ENCODE peak calls at places on chromosomes 5 and 9, in six cellular contexts. E is neural progenitor cell, K is tibial artery, G is uterus, H is left ventricle myocardium inferior, M is prostate gland. D is an unnamed sample.

GRCh38 chr5:31761877-31762276 is 122.9 kb downstream of the PDZD2 start:
- DNase-seq in E (no peak), K (no peak), G (no peak), H (no peak), M (no peak), D (no peak)

GRCh38 chr5:82820188-82820587 is 257.0 kb downstream of the TMEM167A start:
- DNase-seq in E (no peak), K (no peak), G (no peak), H (no peak), M (no peak), D (no peak)

GRCh38 chr5:105836906-105837305 is 1833.8 kb downstream of the EFNA5 start:
- DNase-seq in E (no peak), K (no peak), G (no peak), H (no peak), M (no peak), D (no peak)

GRCh38 chr9:96048116-96048953 is 172.8 kb downstream of the ERCC6L2 start:
- DNase-seq in E (peak; percentile 80), K (peak; percentile 75), G (no peak), H (no peak), M (peak; percentile 58), D (no peak)

GRCh38 chr5:98428806-98429205 is 344.7 kb upstream of the RGMB start:
- DNase-seq in E (no peak), K (no peak), G (peak; percentile 19), H (no peak), M (no peak), D (peak; percentile 68)

GRCh38 chr9:114158482-114159130 is 3.3 kb downstream of the COL27A1 start:
- DNase-seq in E (peak; percentile 28), K (no peak), G (no peak), H (no peak), M (no peak), D (no peak)

GRCh38 chr5:127373858-127374491 is 83.4 kb downstream of the MEGF10 start:
- DNase-seq in E (peak; percentile 24), K (no peak), G (no peak), H (no peak), M (no peak), D (no peak)

GRCh38 chr5:14707811-14708210 is 43.3 kb downstream of the OTULIN start:
- DNase-seq in E (no peak), K (no peak), G (no peak), H (no peak), M (no peak), D (no peak)

GRCh38 chr9:35538361-35539234 is 48.7 kb downstream of the RUSC2 start:
- DNase-seq in E (peak; percentile 76), K (peak; percentile 91), G (peak; percentile 80), H (peak; percentile 74), M (no peak), D (no peak)

GRCh38 chr5:14257995-14258403 is 114.9 kb downstream of the TRIO start:
- DNase-seq in E (no peak), K (no peak), G (no peak), H (no peak), M (no peak), D (no peak)

GRCh38 chr9:4592886-4593285 is 69.2 kb upstream of the PLPP6 start:
- DNase-seq in E (no peak), K (no peak), G (no peak), H (no peak), M (no peak), D (no peak)

GRCh38 chr5:172235132-172235780 is 41.3 kb downstream of the EFCAB9 start:
- DNase-seq in E (no peak), K (no peak), G (no peak), H (no peak), M (no peak), D (no peak)

GRCh38 chr5:132802044-132802684 is 10.9 kb upstream of the SOWAHA start:
- DNase-seq in E (no peak), K (no peak), G (no peak), H (no peak), M (no peak), D (no peak)

GRCh38 chr9:4097490-4097889 is 202.4 kb downstream of the GLIS3 start:
- DNase-seq in E (no peak), K (no peak), G (no peak), H (no peak), M (no peak), D (no peak)

GRCh38 chr9:12875216-12875615 is 100.4 kb downstream of the LURAP1L start:
- DNase-seq in E (no peak), K (no peak), G (no peak), H (no peak), M (no peak), D (no peak)

GRCh38 chr5:1445313-1445894 is at the start of gene SLC6A3:
- DNase-seq in E (peak; percentile 93), K (peak; percentile 64), G (no peak), H (peak; percentile 29), M (no peak), D (no peak)

GRCh38 chr9:14240491-14240890 is 73.5 kb downstream of the NFIB start:
- DNase-seq in E (no peak), K (no peak), G (no peak), H (no peak), M (no peak), D (no peak)

GRCh38 chr5:82174128-82174918 is 103.8 kb downstream of the RPS23 start:
- DNase-seq in E (peak; percentile 77), K (no peak), G (peak; percentile 32), H (peak; percentile 46), M (no peak), D (peak; percentile 58)

GRCh38 chr5:5409151-5409810 is 13.2 kb upstream of the ICE1 start:
- DNase-seq in E (peak; percentile 26), K (no peak), G (no peak), H (no peak), M (no peak), D (no peak)

GRCh38 chr5:129361441-129362025 is 98.6 kb upstream of the ADAMTS19 start:
- DNase-seq in E (peak; percentile 26), K (no peak), G (no peak), H (no peak), M (no peak), D (no peak)

GRCh38 chr9:4012446-4012845 is 287.4 kb downstream of the GLIS3 start:
- DNase-seq in E (no peak), K (no peak), G (no peak), H (no peak), M (no peak), D (no peak)

GRCh38 chr5:154262376-154262775 is 71.8 kb downstream of the GALNT10 start:
- DNase-seq in E (peak; percentile 41), K (no peak), G (no peak), H (no peak), M (no peak), D (no peak)

GRCh38 chr5:10354048-10354872 is 765 bp downstream of the MARCHF6 start:
- DNase-seq in E (peak; percentile 63), K (no peak), G (peak; percentile 38), H (peak; percentile 33), M (peak; percentile 50), D (no peak)

GRCh38 chr5:10352404-10353240 is 873 bp upstream of the MARCHF6 start:
- DNase-seq in E (peak; percentile 75), K (peak; percentile 68), G (no peak), H (no peak), M (no peak), D (no peak)

GRCh38 chr5:10351882-10352395 is 1.6 kb upstream of the MARCHF6 start:
- DNase-seq in E (no peak), K (peak; percentile 24), G (no peak), H (no peak), M (no peak), D (no peak)

GRCh38 chr5:10355071-10355889 is 1.8 kb downstream of the MARCHF6 start:
- DNase-seq in E (no peak), K (no peak), G (no peak), H (no peak), M (no peak), D (no peak)

GRCh38 chr5:10353241-10354047 is at the start of gene MARCHF6:
- DNase-seq in E (peak; percentile 98), K (peak; percentile 96), G (peak; percentile 94), H (peak; percentile 96), M (peak; percentile 96), D (peak; percentile 95)
- H3K4me3 ChIP-seq in E (peak within 1 kb of the TSS; percentile 98), K (peak within 1 kb of the TSS; percentile 79), G (peak within 1 kb of the TSS; percentile 80), H (peak within 1 kb of the TSS; percentile 85), M (peak within 1 kb of the TSS; percentile 98), D (peak within 1 kb of the TSS; percentile 97)

DNA sequence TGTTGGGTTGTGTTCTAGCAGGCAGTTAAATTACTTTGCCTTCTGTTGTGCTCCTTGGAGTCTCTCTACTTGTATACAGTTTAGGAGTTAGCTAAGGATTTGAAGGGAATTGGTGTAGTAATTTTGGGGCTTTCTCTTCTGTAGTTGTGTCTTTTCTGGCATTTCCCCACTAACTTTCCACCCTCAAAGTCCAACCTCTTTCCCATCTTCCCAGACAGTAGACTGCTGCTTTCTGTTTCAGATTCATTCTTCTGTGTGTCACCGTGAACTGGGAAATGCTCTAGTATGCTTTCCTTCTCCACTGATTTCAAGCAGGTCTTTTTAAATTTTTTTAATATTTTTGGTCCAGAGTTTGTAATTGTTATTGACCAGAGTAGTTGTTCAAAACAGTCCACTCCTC is 4.5 kb upstream of the ANGPTL2 start:
- DNase-seq in E (no peak), K (no peak), G (no peak), H (no peak), M (no peak), D (no peak)
- H3K4me1 ChIP-seq in E (peaks cover 11% of the 10 kb centered on the region), K (peaks cover 60% of the 10 kb centered on the region), G (no peaks in the 10 kb centered on the region), H (peaks cover 65% of the 10 kb centered on the region), M (peaks cover 6% of the 10 kb centered on the region), D (peaks cover 11% of the 10 kb centered on the region)

DNA sequence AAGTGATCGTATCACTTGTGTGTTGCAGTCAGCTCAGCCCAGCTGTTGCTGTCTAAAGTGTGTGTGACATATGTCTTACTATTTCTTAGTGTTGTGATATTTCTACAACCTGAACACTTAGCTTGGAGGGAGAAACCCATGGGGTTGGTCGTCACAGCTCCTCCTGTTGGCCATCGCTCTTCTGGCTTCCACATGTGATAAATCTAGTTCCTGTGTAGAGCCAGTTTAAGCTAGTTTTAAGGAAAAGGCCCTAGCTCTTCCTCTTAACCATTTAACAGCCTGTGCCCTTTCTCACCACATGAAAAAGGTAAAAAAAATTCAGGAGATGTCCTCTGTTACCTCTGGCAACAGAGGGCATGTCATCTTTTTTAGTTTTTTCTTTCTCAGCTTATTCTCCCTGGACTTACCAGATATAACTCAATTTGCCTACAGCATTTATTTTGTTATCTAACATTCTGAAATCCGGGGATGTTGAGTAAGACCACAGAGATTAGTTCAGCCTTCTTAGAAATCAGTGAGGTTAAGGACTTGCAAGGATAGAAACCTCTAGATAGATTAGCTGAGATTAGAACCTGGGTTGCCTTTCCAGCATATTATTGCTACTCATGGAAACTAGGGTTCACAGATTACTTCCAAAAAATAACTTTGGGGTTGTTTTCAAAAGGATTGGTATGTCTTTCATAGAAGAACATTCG is 100.4 kb downstream of the GAPVD1 start:
- DNase-seq in E (peak; percentile 38), K (no peak), G (no peak), H (no peak), M (no peak), D (no peak)
- TF ChIP-seq CTCF in E (peak; percentile 49), K (no peak), G (no peak), H (no peak), M (no peak), D (no peak)

DNA sequence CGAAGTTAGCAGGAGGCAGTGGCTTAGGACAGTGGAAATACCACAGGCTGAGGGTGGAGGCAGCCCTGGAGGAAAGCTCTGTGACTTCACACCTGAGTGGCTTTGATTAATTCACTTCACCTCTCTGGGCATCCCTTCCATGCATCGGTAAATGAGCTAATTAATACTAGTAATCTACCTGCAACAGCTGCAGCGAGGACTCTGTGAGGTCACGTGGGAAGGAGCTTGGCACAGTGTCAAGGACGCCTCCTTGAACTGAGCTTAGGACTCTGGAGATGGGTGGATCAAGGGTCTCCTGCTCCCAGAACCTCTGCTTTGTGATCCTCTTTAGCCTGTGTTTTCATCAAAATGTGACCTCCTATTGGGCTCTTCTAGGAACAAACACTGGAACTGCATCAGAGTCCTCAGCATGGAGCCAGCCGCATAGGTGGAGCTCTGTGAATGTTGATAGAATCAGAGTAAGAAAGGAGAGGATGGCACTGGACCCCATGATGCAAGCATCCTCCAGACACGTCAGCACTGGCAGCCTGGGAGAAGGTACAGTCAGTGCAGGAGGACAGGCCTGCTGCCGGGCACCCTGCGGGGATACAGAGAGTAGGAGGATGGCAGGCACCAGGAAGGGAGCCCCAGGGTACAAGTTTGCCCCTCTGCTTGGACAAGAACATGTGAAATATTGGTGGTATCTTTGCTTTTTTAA is 952 bp upstream of the ANGPTL2 start:
- DNase-seq in E (no peak), K (no peak), G (peak; percentile 71), H (no peak), M (peak; percentile 50), D (no peak)
- H3K4me3 ChIP-seq in E (peak overlapping the region; percentile 65), K (peak overlapping the region; percentile 53), G (peak overlapping the region; percentile 80), H (peak overlapping the region; percentile 75), M (peak overlapping the region; percentile 41), D (no peak overlapping the region)

D was measured in lung.